ENCODE peak calls at places on chromosomes 4 and X, in five cellular contexts. One of them, this sample, is unnamed.
A peak's percentile ranks its signal among the peaks of the same experiment; 100 is the strongest.

GRCh38 chr4:35106091-35106734 is 1138.1 kb downstream of the ARAP2 start:
- DNase-seq in fibroblast of mammary gland: no peak
- DNase-seq in fibroblast of lung: no peak
- DNase-seq in activated naive CD8-positive, alpha-beta T cell treated with anti-CD3 and anti-CD28 coated beads for 36 hours: no peak
- DNase-seq in iris pigment epithelial cell: no peak
- DNase-seq in this sample: no peak

GRCh38 chr4:166435449-166435848 is 562.4 kb downstream of the TLL1 start:
- DNase-seq in activated naive CD8-positive, alpha-beta T cell treated with anti-CD3 and anti-CD28 coated beads for 36 hours: no peak
- DNase-seq in fibroblast of lung: peak; percentile 97
- DNase-seq in iris pigment epithelial cell: peak; percentile 55
- DNase-seq in fibroblast of mammary gland: peak; percentile 69
- DNase-seq in this sample: peak; percentile 90

GRCh38 chr4:32569844-32570243 is 1849.7 kb downstream of the PCDH7 start:
- DNase-seq in fibroblast of mammary gland: no peak
- DNase-seq in iris pigment epithelial cell: peak; percentile 10
- DNase-seq in activated naive CD8-positive, alpha-beta T cell treated with anti-CD3 and anti-CD28 coated beads for 36 hours: no peak
- DNase-seq in fibroblast of lung: no peak
- DNase-seq in this sample: no peak

GRCh38 chr4:38386654-38387188 is 277.3 kb upstream of the KLF3 start:
- DNase-seq in activated naive CD8-positive, alpha-beta T cell treated with anti-CD3 and anti-CD28 coated beads for 36 hours: no peak
- DNase-seq in iris pigment epithelial cell: no peak
- DNase-seq in fibroblast of mammary gland: no peak
- DNase-seq in fibroblast of lung: no peak
- DNase-seq in this sample: no peak

GRCh38 chrX:119573840-119574393 is 446 bp upstream of the UBE2A start:
- DNase-seq in activated naive CD8-positive, alpha-beta T cell treated with anti-CD3 and anti-CD28 coated beads for 36 hours: peak; percentile 7
- DNase-seq in fibroblast of mammary gland: peak; percentile 50
- DNase-seq in fibroblast of lung: peak; percentile 55
- DNase-seq in iris pigment epithelial cell: peak; percentile 60
- DNase-seq in this sample: peak; percentile 51

GRCh38 chrX:20857746-20858145 is 516.5 kb upstream of the CNKSR2 start:
- DNase-seq in fibroblast of lung: peak; percentile 59
- DNase-seq in fibroblast of mammary gland: peak; percentile 55
- DNase-seq in iris pigment epithelial cell: no peak
- DNase-seq in activated naive CD8-positive, alpha-beta T cell treated with anti-CD3 and anti-CD28 coated beads for 36 hours: no peak
- DNase-seq in this sample: no peak

GRCh38 chr4:52931238-52931637 is 69.1 kb downstream of the RASL11B start:
- DNase-seq in fibroblast of lung: no peak
- DNase-seq in activated naive CD8-positive, alpha-beta T cell treated with anti-CD3 and anti-CD28 coated beads for 36 hours: no peak
- DNase-seq in fibroblast of mammary gland: no peak
- DNase-seq in iris pigment epithelial cell: no peak
- DNase-seq in this sample: no peak

GRCh38 chrX:435536-436122 is 48.9 kb upstream of the PPP2R3B start:
- DNase-seq in fibroblast of lung: no peak
- DNase-seq in activated naive CD8-positive, alpha-beta T cell treated with anti-CD3 and anti-CD28 coated beads for 36 hours: no peak
- DNase-seq in fibroblast of mammary gland: no peak
- DNase-seq in iris pigment epithelial cell: no peak
- DNase-seq in this sample: no peak

GRCh38 chrX:154658187-154658586 is 4.8 kb upstream of the CTAG2 start:
- DNase-seq in iris pigment epithelial cell: no peak
- DNase-seq in fibroblast of lung: no peak
- DNase-seq in activated naive CD8-positive, alpha-beta T cell treated with anti-CD3 and anti-CD28 coated beads for 36 hours: no peak
- DNase-seq in fibroblast of mammary gland: no peak
- DNase-seq in this sample: no peak

GRCh38 chr4:56414135-56414675 is 21.2 kb downstream of the PPAT start:
- DNase-seq in fibroblast of mammary gland: peak; percentile 36
- DNase-seq in activated naive CD8-positive, alpha-beta T cell treated with anti-CD3 and anti-CD28 coated beads for 36 hours: no peak
- DNase-seq in fibroblast of lung: peak; percentile 62
- DNase-seq in iris pigment epithelial cell: peak; percentile 34
- DNase-seq in this sample: peak; percentile 22

GRCh38 chr4:182293836-182294235 is 50.6 kb downstream of the TENM3 start:
- DNase-seq in fibroblast of lung: no peak
- DNase-seq in fibroblast of mammary gland: no peak
- DNase-seq in activated naive CD8-positive, alpha-beta T cell treated with anti-CD3 and anti-CD28 coated beads for 36 hours: no peak
- DNase-seq in iris pigment epithelial cell: no peak
- DNase-seq in this sample: no peak